ENCODE peak calls at places on chromosomes 6 and 20, in seven cellular contexts. F is left lung; L is activated CD8-positive, alpha-beta T cell treated with anti-CD3 and anti-CD28 coated beads for 36 hours; C is Panc1; N is pancreas; S is heart right ventricle; K is body of pancreas. I is an unnamed sample.

GRCh38 chr20:53034899-53035298 is 62.7 kb downstream of the TSHZ2 start:
- ATAC-seq in K (no peak), L (no peak), S (no peak), N (no peak), F (no peak), C (no peak), I (no peak)

GRCh38 chr20:61528591-61528990 is 276.5 kb downstream of the CDH4 start:
- ATAC-seq in L (no peak), C (no peak), F (no peak), N (no peak), K (no peak), S (no peak), I (no peak)

GRCh38 chr6:87921034-87921433 is 126.6 kb upstream of the SPACA1 start:
- ATAC-seq in C (no peak), N (no peak), K (no peak), S (no peak), L (no peak), F (no peak), I (no peak)

GRCh38 chr6:162200945-162201692 is 526.4 kb downstream of the PRKN start:
- ATAC-seq in C (no peak), L (no peak), N (no peak), F (no peak), K (no peak), S (no peak), I (peak)

GRCh38 chr20:1757606-1758507 is 100.3 kb upstream of the SIRPG start:
- ATAC-seq in C (no peak), N (no peak), L (no peak), F (no peak), K (no peak), S (no peak), I (no peak)

GRCh38 chr6:40506956-40507355 is 80.2 kb downstream of the LRFN2 start:
- ATAC-seq in L (no peak), F (no peak), K (no peak), C (no peak), S (no peak), N (no peak), I (no peak)

GRCh38 chr6:144378437-144378836 is 93.3 kb downstream of the UTRN start:
- ATAC-seq in N (peak), F (peak), C (no peak), L (no peak), K (no peak), S (no peak), I (no peak)

GRCh38 chr6:135222623-135223022 is 41.5 kb downstream of the MYB start:
- ATAC-seq in L (no peak), F (no peak), C (no peak), K (no peak), N (no peak), S (no peak), I (no peak)

GRCh38 chr6:3725145-3726015 is 26.1 kb downstream of the PXDC1 start:
- ATAC-seq in K (no peak), C (no peak), L (no peak), S (peak), N (no peak), F (no peak), I (no peak)

GRCh38 chr20:14223806-14224205 is 113.6 kb downstream of the FLRT3 start:
- ATAC-seq in K (no peak), S (no peak), F (no peak), L (no peak), C (no peak), N (no peak), I (no peak)

GRCh38 chr6:166760288-166760687 is 133.2 kb upstream of the RPS6KA2 start:
- ATAC-seq in L (peak), S (no peak), F (no peak), C (no peak), K (no peak), N (no peak), I (no peak)

GRCh38 chr6:165662671-165663282 is at the start of gene PDE10A:
- ATAC-seq in C (peak), K (peak), L (no peak), F (peak), N (peak), S (peak), I (peak)

GRCh38 chr6:46411798-46412197 is 79.5 kb downstream of the RCAN2 start:
- ATAC-seq in C (no peak), K (no peak), S (peak), L (no peak), F (no peak), N (no peak), I (no peak)

GRCh38 chr6:127855542-127856159 is 45.2 kb downstream of the THEMIS start:
- ATAC-seq in S (no peak), F (no peak), C (peak), K (no peak), N (peak), L (peak), I (no peak)

GRCh38 chr6:151241853-151242252 is 2.1 kb downstream of the AKAP12 start:
- ATAC-seq in K (no peak), C (no peak), L (no peak), N (no peak), F (no peak), S (no peak), I (no peak)

GRCh38 chr20:45469336-45470261 is at the start of gene WFDC2:
- ATAC-seq in K (peak), L (peak), N (peak), C (peak), F (peak), S (peak), I (peak)

GRCh38 chr20:38325167-38325566 is 21.1 kb upstream of the LBP start:
- ATAC-seq in C (no peak), N (no peak), S (no peak), L (no peak), F (no peak), K (no peak), I (no peak)

GRCh38 chr6:105397987-105398386 is 4.9 kb downstream of the PREP start:
- ATAC-seq in L (peak), S (no peak), F (no peak), K (no peak), N (no peak), C (no peak), I (no peak)

GRCh38 chr6:38404900-38405556 is 234.7 kb downstream of the BTBD9 start:
- ATAC-seq in L (no peak), N (peak), S (no peak), C (no peak), F (peak), K (no peak), I (no peak)

DNA sequence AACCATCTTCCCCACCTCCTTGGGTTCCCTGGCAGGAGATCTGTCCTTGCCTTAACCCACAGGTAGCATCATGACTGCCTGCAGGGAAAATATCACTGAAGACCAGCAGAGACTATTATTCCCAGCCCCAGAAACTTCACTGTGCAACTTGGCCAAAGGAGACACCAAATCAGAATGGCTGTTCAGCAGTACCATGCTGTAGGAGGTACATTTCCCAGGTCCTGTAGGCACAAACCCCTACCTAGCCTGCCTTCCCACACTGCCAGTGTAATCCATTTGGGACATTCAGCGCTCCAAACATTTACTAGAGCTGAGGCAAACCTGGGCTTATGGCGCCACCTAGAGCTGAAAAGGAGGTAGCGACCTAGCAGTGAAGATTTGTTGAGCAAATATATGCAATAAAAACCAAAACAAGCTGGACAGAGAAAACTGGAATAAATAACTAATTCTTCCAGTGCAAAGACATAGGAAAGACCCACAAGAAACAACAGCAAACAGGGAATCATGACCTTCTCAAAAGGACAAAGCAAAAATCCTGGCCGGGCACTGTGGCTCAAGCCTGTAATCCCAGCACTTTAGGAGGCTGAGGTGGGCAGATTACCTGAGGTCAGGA is 60.3 kb downstream of the VTA1 start:
- ATAC-seq in K (peak), C (peak), F (peak), S (peak), L (peak), N (peak), I (no peak)
- TF ChIP-seq CTCF in K (peak), C (peak), F (peak), S (peak), L (peak), N (peak), I (peak)

GRCh38 chr20:20860078-20860806 is 147.8 kb upstream of the RALGAPA2 start:
- ATAC-seq in C (peak), K (peak), L (peak), F (peak), N (peak), S (peak), I (peak)

GRCh38 chr20:20859510-20859909 is 147.1 kb upstream of the RALGAPA2 start:
- ATAC-seq in K (no peak), S (no peak), F (no peak), N (no peak), L (no peak), C (no peak), I (no peak)

GRCh38 chr20:20869161-20869560 is 156.7 kb upstream of the RALGAPA2 start:
- ATAC-seq in F (no peak), C (no peak), S (no peak), L (no peak), N (no peak), K (no peak), I (no peak)

GRCh38 chr20:20864346-20865096 is 152.1 kb upstream of the RALGAPA2 start:
- ATAC-seq in C (peak), S (no peak), N (peak), L (no peak), K (no peak), F (no peak), I (no peak)
- TF ChIP-seq CTCF in C (peak), S (peak), N (no peak), L (no peak), K (peak), F (no peak), I (peak)

DNA sequence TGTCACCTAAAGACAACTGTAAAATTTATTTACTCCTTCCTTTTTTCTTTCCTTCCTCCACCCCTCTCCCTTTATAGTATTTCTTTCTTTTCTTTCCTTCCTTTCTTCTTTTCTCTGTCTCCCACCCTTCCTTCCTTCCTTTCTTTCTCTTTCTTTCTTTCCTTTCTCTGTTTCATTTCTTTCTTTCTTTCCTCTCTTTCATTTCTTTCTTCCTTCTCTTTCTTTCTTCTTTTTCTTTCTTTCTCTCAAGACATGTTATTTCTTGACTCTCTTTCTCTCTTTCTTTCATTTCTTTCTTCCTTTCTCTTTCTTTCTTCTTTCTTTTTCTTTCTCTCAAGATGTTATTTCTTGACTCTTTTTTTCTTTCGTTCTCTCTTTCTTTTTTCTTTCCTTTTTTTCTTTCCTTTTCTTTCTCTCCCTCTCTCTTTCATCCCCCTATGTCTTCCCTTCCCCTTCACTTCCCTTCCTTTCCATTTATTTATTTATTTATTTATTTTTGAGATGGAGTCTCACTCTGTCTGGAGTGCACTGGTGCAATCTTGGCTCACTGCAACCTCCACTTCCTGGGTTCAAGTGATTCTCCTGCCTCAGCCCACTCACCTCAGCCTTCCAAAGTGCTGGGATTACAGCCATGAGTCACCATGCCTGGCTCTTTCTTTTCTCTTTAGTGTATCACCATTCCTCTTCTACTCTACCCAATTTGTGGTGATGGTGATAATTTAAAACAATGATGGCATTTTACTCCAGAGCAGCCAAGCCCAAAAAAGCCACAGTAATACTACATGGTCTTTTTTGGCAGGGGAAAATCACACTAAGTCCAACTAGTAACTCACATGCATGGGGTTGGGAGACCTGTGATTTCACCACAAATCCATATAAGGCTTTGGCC is 188.2 kb downstream of the ADGRG6 start:
- ATAC-seq in S (no peak), N (no peak), L (no peak), C (no peak), F (no peak), K (no peak), I (no peak)
- TF ChIP-seq CTCF in S (no peak), N (no peak), L (no peak), C (no peak), F (no peak), K (no peak), I (no peak)

DNA sequence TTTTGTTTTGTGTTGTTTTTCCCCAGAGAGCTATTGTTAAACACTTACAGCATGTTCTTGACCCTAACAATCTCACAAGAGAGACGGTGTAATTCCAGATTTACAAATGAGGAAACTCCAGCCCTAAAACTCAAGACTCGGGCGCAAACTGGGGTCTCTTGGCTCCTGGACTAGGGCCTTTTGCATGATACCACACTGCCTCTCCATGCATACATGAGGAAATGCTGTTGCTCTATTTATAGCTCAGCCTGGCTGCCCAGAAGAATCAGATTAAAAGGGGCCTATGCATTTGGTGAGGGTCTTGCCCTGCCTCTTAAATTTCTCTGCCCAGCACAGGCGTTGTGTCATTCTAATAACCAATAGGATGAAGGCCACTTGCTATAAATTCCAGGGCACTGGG is 30.5 kb upstream of the SNRPB2 start:
- ATAC-seq in S (no peak), K (no peak), F (no peak), L (no peak), N (no peak), C (no peak), I (no peak)
- TF ChIP-seq CTCF in S (no peak), K (no peak), F (no peak), L (no peak), N (no peak), C (no peak), I (no peak)

GRCh38 chr6:122604676-122605075 is 5.5 kb upstream of the PKIB start:
- ATAC-seq in K (no peak), L (no peak), C (no peak), F (no peak), S (no peak), N (no peak), I (no peak)
- TF ChIP-seq CTCF in K (no peak), L (no peak), C (no peak), F (no peak), S (no peak), N (no peak), I (no peak)

GRCh38 chr6:26568601-26569432 is 27.9 kb upstream of the ABT1 start:
- ATAC-seq in C (peak), K (peak), L (peak), F (peak), N (peak), S (peak), I (peak)
- TF ChIP-seq CTCF in C (peak), K (peak), L (peak), F (no peak), N (no peak), S (peak), I (no peak)

DNA sequence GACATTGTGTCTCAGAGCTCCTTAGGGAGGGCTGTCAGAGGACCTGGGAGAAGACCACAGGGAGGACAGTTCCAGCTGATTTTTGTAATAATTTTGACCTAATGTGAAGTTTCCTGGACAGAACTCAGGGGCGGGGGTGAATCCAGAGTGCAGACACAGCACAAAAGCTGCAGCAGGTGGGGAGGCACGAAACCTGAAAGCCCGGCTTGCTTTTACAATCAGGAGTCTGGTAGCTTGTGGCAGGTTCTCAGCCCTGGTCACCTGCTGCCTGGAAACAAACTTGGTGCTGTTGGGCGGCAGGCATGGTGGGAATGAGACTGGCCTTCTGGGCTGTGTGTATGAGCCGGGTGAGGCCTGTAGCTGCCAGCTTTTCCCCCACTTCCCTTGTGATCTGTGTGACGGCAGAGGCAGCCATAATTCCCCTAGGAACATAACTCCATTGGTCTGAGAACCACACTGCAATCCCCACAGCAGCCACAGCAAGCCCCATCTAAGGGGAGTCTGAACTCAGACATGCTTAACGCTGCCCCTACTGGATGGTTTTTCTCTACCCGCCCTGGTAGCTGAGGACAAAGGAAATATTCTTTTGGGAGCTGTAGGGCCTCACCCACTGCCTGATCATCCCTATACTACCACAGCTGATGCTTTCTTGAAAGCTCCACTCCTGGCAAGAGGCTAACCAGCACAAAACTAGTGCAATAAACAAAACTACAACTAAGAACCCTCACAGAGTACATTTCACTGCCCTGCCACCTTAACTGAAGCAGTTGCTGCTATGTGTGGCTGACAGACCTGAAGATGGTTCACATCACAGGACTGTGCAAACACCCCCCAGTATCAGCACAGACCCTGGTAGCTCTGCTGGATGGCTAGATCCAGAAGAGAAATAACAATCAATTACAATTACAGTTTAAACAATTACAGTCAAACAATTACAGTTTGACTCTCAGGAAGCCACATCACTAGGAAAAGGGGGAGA is 1055.1 kb upstream of the GJE1 start:
- ATAC-seq in N (no peak), K (no peak), C (peak), S (no peak), L (peak), F (no peak), I (no peak)
- TF ChIP-seq CTCF in N (no peak), K (no peak), C (peak), S (no peak), L (no peak), F (no peak), I (no peak)

I was measured in gastroesophageal sphincter.